ENCODE peak calls at places on chromosomes 4 and X, in six cellular contexts. C, T, A, D, V and F are unnamed samples.
A peak's percentile ranks its signal among the peaks of the same experiment; 100 is the strongest.

GRCh38 chrX:65587616-65588526 is 53.3 kb upstream of the LAS1L start:
- DNase-seq in T (no peak), D (no peak), V (peak; percentile 49), A (no peak), C (peak; percentile 43), F (peak; percentile 70)

GRCh38 chr4:149885896-149886295 is 70.3 kb upstream of the IQCM start:
- DNase-seq in A (no peak), D (no peak), C (peak; percentile 94), V (peak; percentile 79), T (peak; percentile 38), F (peak; percentile 65)

GRCh38 chrX:51893931-51894696 is 691 bp downstream of the MAGED1 start:
- DNase-seq in V (peak; percentile 11), D (peak; percentile 52), C (peak; percentile 29), T (peak; percentile 28), A (peak; percentile 10), F (no peak)

GRCh38 chr4:128322986-128323385 is 35.4 kb upstream of the PGRMC2 start:
- DNase-seq in T (peak; percentile 53), D (no peak), C (peak; percentile 98), V (peak; percentile 89), A (no peak), F (peak; percentile 53)

GRCh38 chrX:30822068-30822671 is 66.9 kb downstream of the TAB3 start:
- DNase-seq in D (no peak), T (no peak), A (peak; percentile 51), C (no peak), V (no peak), F (no peak)

GRCh38 chr4:84028340-84028739 is 470.8 kb downstream of the NKX6-1 start:
- DNase-seq in A (no peak), V (no peak), C (no peak), D (no peak), T (no peak), F (no peak)

GRCh38 chr4:82360298-82361177 is 13.3 kb downstream of the HNRNPD start:
- DNase-seq in T (peak; percentile 70), C (no peak), V (peak; percentile 29), A (peak; percentile 50), D (peak; percentile 30), F (peak; percentile 71)

GRCh38 chr4:80532674-80533333 is 197.3 kb downstream of the CFAP299 start:
- DNase-seq in T (no peak), D (no peak), C (no peak), V (no peak), A (peak; percentile 49), F (no peak)

GRCh38 chr4:142408003-142408441 is 438.1 kb downstream of the INPP4B start:
- DNase-seq in A (no peak), C (peak; percentile 83), V (no peak), T (no peak), D (no peak), F (no peak)

GRCh38 chr4:54423066-54423465 is 194.0 kb downstream of the PDGFRA start:
- DNase-seq in C (peak; percentile 27), D (no peak), T (no peak), A (no peak), V (peak; percentile 59), F (peak; percentile 66)

GRCh38 chr4:29311231-29311630 is 1408.9 kb upstream of the PCDH7 start:
- DNase-seq in T (no peak), A (no peak), D (no peak), V (peak; percentile 62), C (peak; percentile 32), F (no peak)

GRCh38 chr4:7073526-7074390 is 5.9 kb upstream of the GRPEL1 start:
- DNase-seq in T (peak; percentile 69), A (peak; percentile 68), C (peak; percentile 33), V (peak; percentile 42), D (peak; percentile 87), F (peak; percentile 93)

GRCh38 chr4:150310159-150310895 is 232.1 kb downstream of the DCLK2 start:
- DNase-seq in C (peak; percentile 92), T (peak; percentile 49), D (no peak), A (no peak), V (peak; percentile 68), F (no peak)

GRCh38 chrX:46408553-46409407 is 136.4 kb downstream of the ZNF674 start:
- DNase-seq in C (peak; percentile 56), T (peak; percentile 53), A (peak; percentile 55), V (peak; percentile 76), D (peak; percentile 57), F (peak; percentile 73)

GRCh38 chrX:40132751-40133150 is 35.0 kb upstream of the BCOR start:
- DNase-seq in C (peak; percentile 86), D (no peak), T (peak; percentile 86), V (peak; percentile 81), A (no peak), F (peak; percentile 93)

GRCh38 chrX:41689711-41690110 is 938 bp downstream of the GPR34 start:
- DNase-seq in T (no peak), C (no peak), V (no peak), D (no peak), A (no peak), F (no peak)

GRCh38 chrX:109656774-109657173 is 31.8 kb upstream of the KCNE5 start:
- DNase-seq in D (no peak), V (no peak), A (no peak), C (no peak), T (no peak), F (no peak)

GRCh38 chr4:10129196-10130185 is 12.9 kb upstream of the WDR1 start:
- DNase-seq in C (no peak), D (no peak), A (no peak), V (no peak), T (no peak), F (no peak)

DNA sequence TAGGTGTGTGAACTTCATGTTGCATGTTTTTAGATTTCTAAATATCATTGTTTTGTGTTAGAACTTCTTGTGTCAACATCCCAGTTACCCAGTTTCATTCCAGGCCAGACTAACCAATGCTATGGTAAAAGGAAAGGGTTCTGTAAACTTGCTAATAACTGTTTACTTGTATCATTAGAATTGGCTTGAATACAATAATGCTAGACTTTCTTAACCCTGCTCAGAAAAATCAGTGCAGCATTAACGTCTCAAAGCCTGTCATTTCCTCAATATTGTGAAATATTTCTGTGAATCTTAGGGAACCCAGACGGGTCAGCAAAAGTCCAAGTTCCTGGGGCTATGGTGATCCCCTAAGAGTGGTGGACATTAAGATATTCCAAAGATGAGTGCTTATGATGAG is 541.3 kb upstream of the MAGEB18 start:
- DNase-seq in A (no peak), V (no peak), D (no peak), C (no peak), T (no peak), F (no peak)
- H3K4me2 ChIP-seq in A (no peak overlapping the region), V (no peak overlapping the region), D (no peak overlapping the region), C (no peak overlapping the region), T (no peak overlapping the region), F (no peak overlapping the region)

GRCh38 chr4:155342142-155342541 is 34.6 kb downstream of the MAP9 start:
- DNase-seq in T (peak; percentile 11), A (no peak), C (peak; percentile 54), D (no peak), V (peak; percentile 79), F (no peak)
- H3K27ac ChIP-seq in T (no peak overlapping the region), A (no peak overlapping the region), C (no peak overlapping the region), D (peak overlapping the region; percentile 46), V (no peak overlapping the region), F (no peak overlapping the region)

DNA sequence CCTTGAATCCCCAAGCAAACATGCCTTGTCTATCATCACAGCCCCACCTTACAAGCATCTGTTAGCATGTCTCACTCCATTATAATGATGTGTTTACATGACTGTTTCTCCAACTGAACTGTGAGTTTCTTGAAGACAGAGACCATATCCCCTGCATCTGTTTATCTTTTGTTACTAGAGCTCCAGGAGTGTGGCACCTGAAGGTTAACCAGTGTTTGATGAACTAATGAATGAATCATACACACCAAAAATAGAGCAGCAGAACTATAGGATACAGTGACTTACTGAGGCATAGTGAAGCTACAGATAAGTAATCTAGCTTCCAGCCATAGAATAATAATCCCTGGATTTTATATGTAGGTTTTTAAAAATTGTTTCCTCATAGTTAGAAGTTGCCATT is 331.0 kb downstream of the PCDH7 start:
- DNase-seq in T (peak; percentile 27), A (no peak), D (no peak), C (peak; percentile 30), V (peak; percentile 68), F (no peak)
- H3K4me2 ChIP-seq in T (no peak overlapping the region), A (no peak overlapping the region), D (no peak overlapping the region), C (no peak overlapping the region), V (no peak overlapping the region), F (no peak overlapping the region)

GRCh38 chr4:140127422-140127821 is 26.6 kb downstream of the MAML3 start:
- DNase-seq in C (no peak), T (no peak), V (no peak), D (no peak), A (no peak), F (no peak)

GRCh38 chr4:140126261-140126660 is 27.7 kb downstream of the MAML3 start:
- DNase-seq in T (no peak), C (no peak), A (no peak), D (no peak), V (no peak), F (no peak)

GRCh38 chr4:140123666-140124377 is 30.2 kb downstream of the MAML3 start:
- DNase-seq in T (no peak), A (no peak), C (no peak), D (no peak), V (no peak), F (no peak)

GRCh38 chr4:140122891-140123290 is 31.1 kb downstream of the MAML3 start:
- DNase-seq in T (no peak), A (no peak), V (no peak), C (no peak), D (no peak), F (no peak)

DNA sequence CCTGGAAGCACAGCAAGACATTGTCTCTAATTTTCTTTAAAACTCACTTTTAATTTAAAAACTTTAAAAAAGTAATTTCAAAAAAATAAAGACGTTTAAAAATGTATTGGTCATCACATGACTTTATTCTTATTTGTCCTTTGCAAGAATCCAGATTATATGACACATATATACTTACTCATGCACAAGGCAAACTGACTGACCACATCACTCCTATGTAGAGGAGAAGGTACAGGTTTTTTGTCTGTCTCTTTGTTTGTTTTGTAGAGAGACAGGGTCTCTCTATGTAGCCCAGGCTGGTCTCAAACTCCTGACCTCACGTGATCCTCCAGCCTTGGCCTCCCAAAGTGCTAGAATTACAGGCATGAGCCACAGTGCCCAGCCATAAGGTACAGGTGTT is 28.6 kb downstream of the MAML3 start:
- DNase-seq in A (no peak), D (no peak), C (no peak), V (peak; percentile 26), T (no peak), F (no peak)
- H3K27ac ChIP-seq in A (no peak overlapping the region), D (no peak overlapping the region), C (no peak overlapping the region), V (no peak overlapping the region), T (no peak overlapping the region), F (no peak overlapping the region)

GRCh38 chrX:63917296-63917695 is 132.3 kb upstream of the ARHGEF9 start:
- DNase-seq in V (no peak), A (no peak), C (no peak), T (no peak), D (no peak), F (no peak)

GRCh38 chrX:63919081-63919480 is 134.1 kb upstream of the ARHGEF9 start:
- DNase-seq in D (no peak), C (no peak), T (no peak), A (no peak), V (no peak), F (no peak)

GRCh38 chrX:63920875-63921274 is 135.9 kb upstream of the ARHGEF9 start:
- DNase-seq in D (no peak), V (no peak), T (no peak), A (peak; percentile 1), C (no peak), F (no peak)

GRCh38 chrX:63918611-63919010 is 133.6 kb upstream of the ARHGEF9 start:
- DNase-seq in A (peak; percentile 0), T (no peak), D (no peak), C (no peak), V (no peak), F (no peak)

GRCh38 chrX:63922221-63922620 is 137.2 kb upstream of the ARHGEF9 start:
- DNase-seq in D (no peak), V (peak; percentile 22), T (no peak), A (no peak), C (peak; percentile 8), F (no peak)
- H3K4me2 ChIP-seq in D (no peak overlapping the region), V (no peak overlapping the region), T (no peak overlapping the region), A (no peak overlapping the region), C (no peak overlapping the region), F (no peak overlapping the region)